ENCODE peak calls at places on chromosomes 2 and 18, in nine cellular contexts. F is IMR-90, R is fibroblast of lung, A is kidney epithelial cell, O is neuronal stem cell, M is cardiac muscle cell, E is tibial artery, H is tibial nerve, S is spleen. P is an unnamed sample. For H3K27me3, the result is how much of the 10 kb centered on the place peaks cover.

GRCh38 chr2:16506366-16506765 is 159.3 kb downstream of the CYRIA start:
- DNase-seq in F (no peak), R (no peak), A (no peak), O (no peak), M (no peak), E (no peak), H (no peak), S (no peak), P (no peak)

GRCh38 chr2:37721219-37721600 is 49.8 kb upstream of the CDC42EP3 start:
- DNase-seq in F (no peak), R (peak), A (no peak), O (no peak), M (no peak), E (no peak), H (no peak), S (no peak), P (no peak)

GRCh38 chr18:38241736-38242135 is 676.1 kb upstream of the CELF4 start:
- DNase-seq in F (no peak), R (peak), A (peak), O (no peak), M (no peak), E (no peak), H (no peak), S (no peak), P (no peak)

GRCh38 chr2:73870084-73870483 is 22.7 kb upstream of the ACTG2 start:
- DNase-seq in F (peak), R (peak), A (no peak), O (no peak), M (peak), E (peak), H (peak), S (no peak), P (no peak)

GRCh38 chr2:39871291-39871761 is 92.3 kb upstream of the THUMPD2 start:
- DNase-seq in F (peak), R (peak), A (peak), O (no peak), M (peak), E (no peak), H (no peak), S (no peak), P (no peak)

GRCh38 chr2:46294185-46294836 is 2.9 kb upstream of the EPAS1 start:
- DNase-seq in F (no peak), R (no peak), A (no peak), O (no peak), M (no peak), E (no peak), H (no peak), S (no peak), P (peak)

GRCh38 chr2:235747001-235747867 is 253.4 kb downstream of the AGAP1 start:
- DNase-seq in F (no peak), R (no peak), A (no peak), O (no peak), M (no peak), E (no peak), H (no peak), S (no peak), P (peak)

GRCh38 chr2:61943251-61943650 is 37.8 kb downstream of the COMMD1 start:
- DNase-seq in F (peak), R (no peak), A (no peak), O (no peak), M (no peak), E (no peak), H (no peak), S (no peak), P (no peak)

GRCh38 chr2:31297751-31298150 is 63.8 kb downstream of the EHD3 start:
- DNase-seq in F (peak), R (peak), A (peak), O (no peak), M (no peak), E (no peak), H (no peak), S (no peak), P (no peak)

GRCh38 chr2:212489719-212490346 is 48.8 kb downstream of the ERBB4 start:
- DNase-seq in F (no peak), R (no peak), A (no peak), O (no peak), M (no peak), E (no peak), H (no peak), S (no peak), P (no peak)

GRCh38 chr2:200380139-200380561 is 73.7 kb downstream of the SPATS2L start:
- DNase-seq in F (peak), R (peak), A (no peak), O (no peak), M (no peak), E (no peak), H (no peak), S (no peak), P (no peak)

GRCh38 chr2:222844323-222844722 is 16.5 kb upstream of the ACSL3 start:
- DNase-seq in F (peak), R (peak), A (no peak), O (no peak), M (peak), E (no peak), H (no peak), S (no peak), P (no peak)

GRCh38 chr2:200615247-200615646 is 29.4 kb downstream of the AOX1 start:
- DNase-seq in F (peak), R (peak), A (peak), O (no peak), M (peak), E (no peak), H (no peak), S (no peak), P (no peak)

GRCh38 chr2:203237501-203238238 is 1.1 kb upstream of the CYP20A1 start:
- DNase-seq in F (no peak), R (no peak), A (no peak), O (no peak), M (no peak), E (no peak), H (no peak), S (no peak), P (no peak)
- H3K4me3 ChIP-seq in F (no peak), R (no peak), A (no peak), O (no peak), M (no peak), E (peak), H (peak), S (peak), P (peak)

GRCh38 chr2:120738786-120739771 is 3.4 kb downstream of the GLI2 start:
- DNase-seq in F (no peak), R (no peak), A (no peak), O (peak), M (no peak), E (peak), H (no peak), S (peak), P (peak)
- H3K27me3 ChIP-seq in F (under half), R (under half), A (under half), O (under half), M (under half), E (under half), H (half or more), S (half or more), P (under half)

DNA sequence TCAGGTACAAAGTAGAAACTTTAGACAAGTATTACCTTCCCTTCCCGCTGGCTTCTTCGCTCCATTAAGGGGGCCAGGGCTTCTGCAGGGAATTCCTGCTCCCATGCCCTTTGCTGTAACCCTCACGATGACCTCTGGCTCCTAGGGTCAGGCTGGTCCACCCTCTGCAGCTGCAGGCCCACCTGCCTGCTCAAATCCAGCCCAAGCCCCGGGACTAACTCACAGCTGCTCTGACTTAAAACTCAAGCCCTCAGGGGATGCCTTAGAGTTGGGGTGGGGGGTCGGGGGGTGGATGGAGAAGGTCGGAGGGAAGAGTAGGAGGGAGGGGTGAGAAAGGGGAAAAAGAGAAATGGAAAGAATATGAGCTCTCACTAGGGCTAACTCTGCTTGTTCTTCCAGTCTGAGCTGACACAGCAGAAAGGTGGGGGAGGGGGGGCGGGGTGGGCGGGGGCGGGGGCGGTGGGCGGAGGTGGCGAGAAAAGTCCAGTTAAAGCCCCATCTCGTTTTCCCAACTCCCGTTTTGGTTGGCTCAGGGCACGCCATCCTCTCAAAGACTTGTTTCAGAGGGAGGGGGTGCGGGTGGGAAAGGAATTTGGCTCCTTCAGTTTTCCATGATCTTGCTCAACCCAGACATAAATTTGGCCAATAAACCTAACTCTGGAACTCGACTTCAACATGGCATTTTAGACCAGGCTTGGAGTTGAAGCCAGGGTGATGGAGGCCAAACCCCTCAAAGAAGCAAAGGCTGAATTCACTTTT is 4.7 kb downstream of the IGFBP5 start:
- DNase-seq in F (peak), R (peak), A (no peak), O (no peak), M (peak), E (peak), H (no peak), S (no peak), P (peak)
- H3K4me3 ChIP-seq in F (peak), R (peak), A (no peak), O (peak), M (peak), E (peak), H (peak), S (no peak), P (peak)

DNA sequence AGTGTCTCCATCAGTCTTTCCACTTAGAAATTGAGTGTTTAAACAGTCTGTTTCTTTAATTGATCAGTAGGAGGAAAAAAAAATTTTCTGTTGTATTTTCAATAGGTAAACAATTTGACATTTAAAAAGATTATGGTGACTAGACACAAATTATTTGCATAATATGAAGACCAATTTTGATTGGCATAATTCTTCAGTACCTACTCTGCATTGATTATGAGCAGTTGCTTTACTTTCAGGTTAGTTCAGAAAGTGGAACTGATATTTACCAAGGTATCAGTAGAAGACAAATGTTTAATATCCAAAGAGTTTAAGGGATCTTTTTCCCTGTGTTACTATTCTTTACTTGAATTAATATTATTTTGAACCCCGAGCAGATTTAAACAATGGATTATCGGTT is 2.6 kb downstream of the ADAM23 start:
- DNase-seq in F (no peak), R (no peak), A (no peak), O (no peak), M (no peak), E (no peak), H (no peak), S (no peak), P (no peak)
- H3K27me3 ChIP-seq in F (under half), R (under half), A (under half), O (under half), M (under half), E (under half), H (under half), S (half or more), P (under half)

GRCh38 chr2:228602277-228602676 is 420.8 kb upstream of the SPHKAP start:
- DNase-seq in F (peak), R (no peak), A (no peak), O (no peak), M (no peak), E (no peak), H (no peak), S (no peak), P (no peak)

GRCh38 chr2:228600265-228600664 is 418.8 kb upstream of the SPHKAP start:
- DNase-seq in F (peak), R (peak), A (no peak), O (no peak), M (peak), E (no peak), H (no peak), S (no peak), P (no peak)

GRCh38 chr2:228597032-228597431 is 415.5 kb upstream of the SPHKAP start:
- DNase-seq in F (no peak), R (no peak), A (no peak), O (no peak), M (no peak), E (no peak), H (no peak), S (no peak), P (no peak)

GRCh38 chr2:228599781-228600180 is 418.3 kb upstream of the SPHKAP start:
- DNase-seq in F (no peak), R (peak), A (no peak), O (no peak), M (no peak), E (no peak), H (no peak), S (no peak), P (no peak)

GRCh38 chr2:228599297-228599696 is 417.8 kb upstream of the SPHKAP start:
- DNase-seq in F (no peak), R (no peak), A (no peak), O (no peak), M (no peak), E (no peak), H (no peak), S (no peak), P (no peak)
- H3K4me3 ChIP-seq in F (no peak), R (no peak), A (no peak), O (no peak), M (no peak), E (no peak), H (no peak), S (no peak), P (no peak)

GRCh38 chr2:216222650-216223352 is 113.7 kb downstream of the XRCC5 start:
- DNase-seq in F (peak), R (peak), A (no peak), O (no peak), M (peak), E (no peak), H (no peak), S (no peak), P (peak)
- H3K27me3 ChIP-seq in F (under half), R (under half), A (under half), O (under half), M (under half), E (under half), H (under half), S (under half), P (under half)

P was measured in GM23338.